ENCODE peak calls at places on chromosomes 6 and 20, in nine cellular contexts. One of them, this sample, is unnamed. For H3K9me3, the result is how much of the 10 kb centered on the place peaks cover.

GRCh38 chr20:31925631-31926030 is 26.2 kb downstream of the PDRG1 start:
- DNase-seq in fibroblast of lung: no peak
- DNase-seq in psoas muscle: no peak
- DNase-seq in tibial artery: no peak
- DNase-seq in CD8-positive, alpha-beta T cell: no peak
- DNase-seq in A549: no peak
- DNase-seq in heart right ventricle: no peak
- DNase-seq in neural progenitor cell: no peak
- DNase-seq in effector memory CD4-positive, alpha-beta T cell: no peak
- DNase-seq in this sample: no peak

GRCh38 chr6:14818422-14818884 is 427.4 kb upstream of the JARID2 start:
- DNase-seq in fibroblast of lung: no peak
- DNase-seq in psoas muscle: no peak
- DNase-seq in tibial artery: no peak
- DNase-seq in CD8-positive, alpha-beta T cell: no peak
- DNase-seq in A549: no peak
- DNase-seq in heart right ventricle: peak
- DNase-seq in neural progenitor cell: no peak
- DNase-seq in effector memory CD4-positive, alpha-beta T cell: no peak
- DNase-seq in this sample: no peak

GRCh38 chr6:53300656-53301551 is 47.8 kb downstream of the ELOVL5 start:
- DNase-seq in fibroblast of lung: peak
- DNase-seq in psoas muscle: no peak
- DNase-seq in tibial artery: no peak
- DNase-seq in CD8-positive, alpha-beta T cell: no peak
- DNase-seq in A549: no peak
- DNase-seq in heart right ventricle: peak
- DNase-seq in neural progenitor cell: no peak
- DNase-seq in effector memory CD4-positive, alpha-beta T cell: peak
- DNase-seq in this sample: peak

GRCh38 chr6:28841290-28841689 is 82.5 kb downstream of the TRIM27 start:
- DNase-seq in fibroblast of lung: no peak
- DNase-seq in psoas muscle: no peak
- DNase-seq in tibial artery: no peak
- DNase-seq in CD8-positive, alpha-beta T cell: no peak
- DNase-seq in A549: no peak
- DNase-seq in heart right ventricle: no peak
- DNase-seq in neural progenitor cell: peak
- DNase-seq in effector memory CD4-positive, alpha-beta T cell: no peak
- DNase-seq in this sample: no peak

GRCh38 chr6:141552031-141552430 is 580.7 kb upstream of the GJE1 start:
- DNase-seq in fibroblast of lung: peak
- DNase-seq in psoas muscle: no peak
- DNase-seq in tibial artery: no peak
- DNase-seq in CD8-positive, alpha-beta T cell: no peak
- DNase-seq in A549: no peak
- DNase-seq in heart right ventricle: no peak
- DNase-seq in neural progenitor cell: no peak
- DNase-seq in effector memory CD4-positive, alpha-beta T cell: no peak
- DNase-seq in this sample: no peak

GRCh38 chr6:144804246-144804790 is 519.2 kb downstream of the UTRN start:
- DNase-seq in fibroblast of lung: no peak
- DNase-seq in psoas muscle: no peak
- DNase-seq in tibial artery: no peak
- DNase-seq in CD8-positive, alpha-beta T cell: no peak
- DNase-seq in A549: no peak
- DNase-seq in heart right ventricle: no peak
- DNase-seq in neural progenitor cell: no peak
- DNase-seq in effector memory CD4-positive, alpha-beta T cell: no peak
- DNase-seq in this sample: no peak

GRCh38 chr6:53333439-53334408 is 15.0 kb downstream of the ELOVL5 start:
- DNase-seq in fibroblast of lung: no peak
- DNase-seq in psoas muscle: no peak
- DNase-seq in tibial artery: no peak
- DNase-seq in CD8-positive, alpha-beta T cell: no peak
- DNase-seq in A549: no peak
- DNase-seq in heart right ventricle: no peak
- DNase-seq in neural progenitor cell: no peak
- DNase-seq in effector memory CD4-positive, alpha-beta T cell: no peak
- DNase-seq in this sample: no peak

GRCh38 chr6:24251339-24251738 is 106.5 kb downstream of the DCDC2 start:
- DNase-seq in fibroblast of lung: no peak
- DNase-seq in psoas muscle: no peak
- DNase-seq in tibial artery: no peak
- DNase-seq in CD8-positive, alpha-beta T cell: no peak
- DNase-seq in A549: no peak
- DNase-seq in heart right ventricle: no peak
- DNase-seq in neural progenitor cell: no peak
- DNase-seq in effector memory CD4-positive, alpha-beta T cell: no peak
- DNase-seq in this sample: no peak

GRCh38 chr6:74222768-74223321 is 526.8 kb downstream of the CD109 start:
- DNase-seq in fibroblast of lung: peak
- DNase-seq in psoas muscle: no peak
- DNase-seq in tibial artery: no peak
- DNase-seq in CD8-positive, alpha-beta T cell: no peak
- DNase-seq in A549: no peak
- DNase-seq in heart right ventricle: no peak
- DNase-seq in neural progenitor cell: peak
- DNase-seq in effector memory CD4-positive, alpha-beta T cell: no peak
- DNase-seq in this sample: no peak

GRCh38 chr6:106964954-106965353 is 9.6 kb downstream of the CD24 start:
- DNase-seq in fibroblast of lung: no peak
- DNase-seq in psoas muscle: no peak
- DNase-seq in tibial artery: no peak
- DNase-seq in CD8-positive, alpha-beta T cell: no peak
- DNase-seq in A549: no peak
- DNase-seq in heart right ventricle: no peak
- DNase-seq in neural progenitor cell: no peak
- DNase-seq in effector memory CD4-positive, alpha-beta T cell: no peak
- DNase-seq in this sample: no peak

GRCh38 chr20:45363611-45364492 is 896 bp downstream of the SYS1 start:
- DNase-seq in fibroblast of lung: no peak
- DNase-seq in psoas muscle: no peak
- DNase-seq in tibial artery: no peak
- DNase-seq in CD8-positive, alpha-beta T cell: no peak
- DNase-seq in A549: no peak
- DNase-seq in heart right ventricle: no peak
- DNase-seq in neural progenitor cell: no peak
- DNase-seq in effector memory CD4-positive, alpha-beta T cell: no peak
- DNase-seq in this sample: no peak
- H3K9me3 ChIP-seq in fibroblast of lung: under half
- H3K9me3 ChIP-seq in psoas muscle: under half
- H3K9me3 ChIP-seq in tibial artery: under half
- H3K9me3 ChIP-seq in CD8-positive, alpha-beta T cell: under half
- H3K9me3 ChIP-seq in A549: under half
- H3K9me3 ChIP-seq in heart right ventricle: under half
- H3K9me3 ChIP-seq in neural progenitor cell: under half
- H3K9me3 ChIP-seq in effector memory CD4-positive, alpha-beta T cell: under half
- H3K9me3 ChIP-seq in this sample: under half

GRCh38 chr20:58417418-58417817 is 28.4 kb downstream of the VAPB start:
- DNase-seq in fibroblast of lung: no peak
- DNase-seq in psoas muscle: no peak
- DNase-seq in tibial artery: no peak
- DNase-seq in CD8-positive, alpha-beta T cell: no peak
- DNase-seq in A549: no peak
- DNase-seq in heart right ventricle: no peak
- DNase-seq in neural progenitor cell: no peak
- DNase-seq in effector memory CD4-positive, alpha-beta T cell: no peak
- DNase-seq in this sample: no peak

GRCh38 chr20:58416832-58417231 is 27.8 kb downstream of the VAPB start:
- DNase-seq in fibroblast of lung: no peak
- DNase-seq in psoas muscle: no peak
- DNase-seq in tibial artery: no peak
- DNase-seq in CD8-positive, alpha-beta T cell: no peak
- DNase-seq in A549: no peak
- DNase-seq in heart right ventricle: no peak
- DNase-seq in neural progenitor cell: no peak
- DNase-seq in effector memory CD4-positive, alpha-beta T cell: no peak
- DNase-seq in this sample: no peak

GRCh38 chr20:58420798-58421496 is 31.9 kb downstream of the VAPB start:
- DNase-seq in fibroblast of lung: peak
- DNase-seq in psoas muscle: no peak
- DNase-seq in tibial artery: no peak
- DNase-seq in CD8-positive, alpha-beta T cell: no peak
- DNase-seq in A549: peak
- DNase-seq in heart right ventricle: no peak
- DNase-seq in neural progenitor cell: no peak
- DNase-seq in effector memory CD4-positive, alpha-beta T cell: no peak
- DNase-seq in this sample: no peak

GRCh38 chr20:58418949-58419748 is 30.1 kb downstream of the VAPB start:
- DNase-seq in fibroblast of lung: no peak
- DNase-seq in psoas muscle: no peak
- DNase-seq in tibial artery: no peak
- DNase-seq in CD8-positive, alpha-beta T cell: no peak
- DNase-seq in A549: no peak
- DNase-seq in heart right ventricle: no peak
- DNase-seq in neural progenitor cell: no peak
- DNase-seq in effector memory CD4-positive, alpha-beta T cell: no peak
- DNase-seq in this sample: no peak

DNA sequence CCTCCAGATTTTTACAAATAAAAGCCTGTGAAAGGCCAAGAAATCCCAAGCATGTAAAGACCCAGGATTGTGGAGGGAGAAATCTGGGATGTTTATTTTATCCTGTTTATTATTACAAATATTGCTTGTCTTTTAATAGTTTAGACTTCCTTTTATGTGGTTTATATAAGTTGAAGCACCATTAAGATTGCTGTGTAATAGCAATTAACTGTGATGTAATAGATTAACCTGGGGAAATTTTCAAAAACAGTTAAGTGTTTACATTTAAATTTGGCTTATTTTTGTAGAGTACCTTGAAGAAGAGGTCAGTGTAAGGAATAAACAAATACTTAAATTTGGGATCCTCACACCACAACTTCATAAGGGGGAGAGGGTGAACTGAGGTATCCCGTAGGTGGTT is 27.0 kb downstream of the VAPB start:
- DNase-seq in fibroblast of lung: no peak
- DNase-seq in psoas muscle: no peak
- DNase-seq in tibial artery: no peak
- DNase-seq in CD8-positive, alpha-beta T cell: no peak
- DNase-seq in A549: no peak
- DNase-seq in heart right ventricle: no peak
- DNase-seq in neural progenitor cell: no peak
- DNase-seq in effector memory CD4-positive, alpha-beta T cell: no peak
- DNase-seq in this sample: no peak
- H3K9me3 ChIP-seq in fibroblast of lung: under half
- H3K9me3 ChIP-seq in psoas muscle: under half
- H3K9me3 ChIP-seq in tibial artery: under half
- H3K9me3 ChIP-seq in CD8-positive, alpha-beta T cell: under half
- H3K9me3 ChIP-seq in A549: under half
- H3K9me3 ChIP-seq in heart right ventricle: under half
- H3K9me3 ChIP-seq in neural progenitor cell: under half
- H3K9me3 ChIP-seq in effector memory CD4-positive, alpha-beta T cell: under half
- H3K9me3 ChIP-seq in this sample: under half

GRCh38 chr20:54132612-54133433 is 41.0 kb downstream of the CYP24A1 start:
- DNase-seq in fibroblast of lung: peak
- DNase-seq in psoas muscle: no peak
- DNase-seq in tibial artery: peak
- DNase-seq in CD8-positive, alpha-beta T cell: no peak
- DNase-seq in A549: peak
- DNase-seq in heart right ventricle: no peak
- DNase-seq in neural progenitor cell: peak
- DNase-seq in effector memory CD4-positive, alpha-beta T cell: no peak
- DNase-seq in this sample: no peak
- H3K9me3 ChIP-seq in fibroblast of lung: under half
- H3K9me3 ChIP-seq in psoas muscle: under half
- H3K9me3 ChIP-seq in tibial artery: under half
- H3K9me3 ChIP-seq in CD8-positive, alpha-beta T cell: under half
- H3K9me3 ChIP-seq in A549: under half
- H3K9me3 ChIP-seq in heart right ventricle: under half
- H3K9me3 ChIP-seq in neural progenitor cell: under half
- H3K9me3 ChIP-seq in effector memory CD4-positive, alpha-beta T cell: under half
- H3K9me3 ChIP-seq in this sample: under half

DNA sequence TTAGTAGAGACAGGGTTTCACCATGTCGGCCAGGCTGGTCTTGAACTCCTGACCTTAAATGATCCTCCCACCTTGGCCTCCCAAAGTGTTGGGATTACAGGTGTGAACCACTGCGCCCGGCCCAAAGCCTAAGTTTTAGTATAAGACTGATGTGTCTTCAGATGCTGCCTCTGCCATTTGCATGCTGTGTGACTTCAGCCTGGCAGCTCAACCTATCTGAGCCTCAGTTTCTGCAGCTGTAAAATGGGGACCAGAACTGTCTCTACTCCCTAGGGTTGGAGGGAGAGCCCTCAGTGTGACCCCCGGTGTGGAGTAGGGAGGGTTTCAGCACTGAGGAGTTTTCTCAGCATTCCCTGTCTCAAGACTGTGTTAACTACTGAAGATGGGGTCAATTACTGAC is 64.6 kb downstream of the PHACTR3 start:
- DNase-seq in fibroblast of lung: no peak
- DNase-seq in psoas muscle: no peak
- DNase-seq in tibial artery: no peak
- DNase-seq in CD8-positive, alpha-beta T cell: no peak
- DNase-seq in A549: no peak
- DNase-seq in heart right ventricle: no peak
- DNase-seq in neural progenitor cell: no peak
- DNase-seq in effector memory CD4-positive, alpha-beta T cell: no peak
- DNase-seq in this sample: no peak
- H3K9me3 ChIP-seq in fibroblast of lung: under half
- H3K9me3 ChIP-seq in psoas muscle: under half
- H3K9me3 ChIP-seq in tibial artery: under half
- H3K9me3 ChIP-seq in CD8-positive, alpha-beta T cell: under half
- H3K9me3 ChIP-seq in A549: under half
- H3K9me3 ChIP-seq in heart right ventricle: under half
- H3K9me3 ChIP-seq in neural progenitor cell: under half
- H3K9me3 ChIP-seq in effector memory CD4-positive, alpha-beta T cell: under half
- H3K9me3 ChIP-seq in this sample: under half

DNA sequence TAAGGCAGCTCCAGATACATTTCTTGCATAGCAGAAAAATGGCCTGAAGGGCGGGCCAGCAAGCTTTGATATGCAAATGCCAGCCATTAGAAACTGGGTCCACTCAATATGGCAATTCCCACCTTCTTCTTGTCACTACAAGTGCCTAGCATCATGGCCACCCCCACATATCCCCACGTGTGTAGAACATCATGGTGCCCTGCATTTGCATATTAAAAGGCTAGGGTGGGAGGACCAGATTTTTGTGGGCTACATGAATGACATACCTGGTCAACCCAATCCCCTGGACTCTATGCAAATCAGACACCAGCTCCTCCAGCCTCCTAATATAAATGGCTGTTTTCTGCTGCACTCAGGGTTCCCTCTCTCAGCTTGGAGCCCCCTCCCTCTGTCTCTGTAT is 31.7 kb downstream of the PLN start:
- DNase-seq in fibroblast of lung: no peak
- DNase-seq in psoas muscle: no peak
- DNase-seq in tibial artery: no peak
- DNase-seq in CD8-positive, alpha-beta T cell: no peak
- DNase-seq in A549: no peak
- DNase-seq in heart right ventricle: no peak
- DNase-seq in neural progenitor cell: no peak
- DNase-seq in effector memory CD4-positive, alpha-beta T cell: no peak
- DNase-seq in this sample: no peak
- H3K9me3 ChIP-seq in fibroblast of lung: under half
- H3K9me3 ChIP-seq in psoas muscle: under half
- H3K9me3 ChIP-seq in tibial artery: under half
- H3K9me3 ChIP-seq in CD8-positive, alpha-beta T cell: under half
- H3K9me3 ChIP-seq in A549: under half
- H3K9me3 ChIP-seq in heart right ventricle: under half
- H3K9me3 ChIP-seq in neural progenitor cell: under half
- H3K9me3 ChIP-seq in effector memory CD4-positive, alpha-beta T cell: under half
- H3K9me3 ChIP-seq in this sample: under half

GRCh38 chr20:56175884-56176283 is 72.6 kb upstream of the MC3R start:
- DNase-seq in fibroblast of lung: no peak
- DNase-seq in psoas muscle: no peak
- DNase-seq in tibial artery: no peak
- DNase-seq in CD8-positive, alpha-beta T cell: no peak
- DNase-seq in A549: no peak
- DNase-seq in heart right ventricle: no peak
- DNase-seq in neural progenitor cell: no peak
- DNase-seq in effector memory CD4-positive, alpha-beta T cell: no peak
- DNase-seq in this sample: no peak
- H3K9me3 ChIP-seq in fibroblast of lung: under half
- H3K9me3 ChIP-seq in psoas muscle: under half
- H3K9me3 ChIP-seq in tibial artery: under half
- H3K9me3 ChIP-seq in CD8-positive, alpha-beta T cell: under half
- H3K9me3 ChIP-seq in A549: under half
- H3K9me3 ChIP-seq in heart right ventricle: under half
- H3K9me3 ChIP-seq in neural progenitor cell: under half
- H3K9me3 ChIP-seq in effector memory CD4-positive, alpha-beta T cell: under half
- H3K9me3 ChIP-seq in this sample: under half